ENCODE peak calls at places on chromosomes 2 and 18, in four cellular contexts. T is kidney tubule cell; Y is tibial nerve; S is stimulated activated CD4-positive, alpha-beta T cell treated with anti-CD3 and anti-CD28 coated beads, Interleukin-12 subunit alpha, Interleukin-12 subunit beta, amount 100 ng/mL, for 24 hours. H is an unnamed sample.

GRCh38 chr2:172965433-172965832 is 110.2 kb upstream of the MAP3K20 start:
- DNase-seq in S (no peak), T (no peak), Y (no peak), H (no peak)

GRCh38 chr2:222427606-222428320 is 3.4 kb downstream of the SGPP2 start:
- DNase-seq in S (no peak), T (peak; percentile 89), Y (no peak), H (no peak)

GRCh38 chr18:29648891-29649290 is 1393.7 kb downstream of the DSC3 start:
- DNase-seq in Y (no peak), T (no peak), S (no peak), H (no peak)

GRCh38 chr2:45968946-45969584 is 317.6 kb downstream of the PRKCE start:
- DNase-seq in T (peak; percentile 37), S (no peak), Y (peak; percentile 59), H (no peak)

GRCh38 chr18:11245889-11246288 is 96.5 kb upstream of the PIEZO2 start:
- DNase-seq in T (no peak), S (no peak), Y (no peak), H (no peak)

GRCh38 chr2:72095364-72095763 is 52.3 kb downstream of the CYP26B1 start:
- DNase-seq in S (no peak), Y (no peak), T (no peak), H (no peak)

GRCh38 chr2:69780907-69781306 is 39.0 kb downstream of the ANXA4 start:
- DNase-seq in T (no peak), Y (no peak), S (no peak), H (no peak)

GRCh38 chr18:80136679-80137078 is 27.6 kb downstream of the ADNP2 start:
- DNase-seq in Y (no peak), T (no peak), S (no peak), H (no peak)

GRCh38 chr2:141341444-141341843 is 789.4 kb downstream of the LRP1B start:
- DNase-seq in Y (no peak), T (peak; percentile 83), S (no peak), H (no peak)

H was measured in Ammon's horn.